ENCODE peak calls at places on chromosomes 16 and 17, in ten cellular contexts. W is brain microvascular endothelial cell; P is DMS 273 treated with DMSO at 0.1 percent for 48 hours; Z is globus pallidus; A is breast epithelium; F is NK-92 treated with Interleukin-12 subunit alpha and Interleukin-12 subunit beta, amount 100 ng/mL, for 24 hours; U is activated T-cell treated with anti-CD3 and anti-CD28 coated beads for 1 hour; J is sigmoid colon; S is KBM-7; H is MCF 10A. Q is an unnamed sample.

GRCh38 chr17:79466562-79467350 is 144.1 kb downstream of the RBFOX3 start:
- DNase-seq in S (no peak), F (no peak), P (peak; percentile 1), J (no peak), Z (no peak), A (no peak), W (no peak), U (no peak), H (no peak), Q (no peak)

GRCh38 chr16:58011652-58012051 is 10.4 kb downstream of the USB1 start:
- DNase-seq in A (no peak), H (no peak), S (no peak), J (no peak), P (no peak), W (peak; percentile 82), F (no peak), Z (no peak), U (no peak), Q (no peak)

GRCh38 chr16:2054543-2055245 is 6.9 kb downstream of the TSC2 start:
- DNase-seq in W (no peak), P (no peak), U (no peak), J (no peak), F (no peak), S (no peak), A (no peak), H (no peak), Z (no peak), Q (no peak)

GRCh38 chr16:50304467-50305440 is 38.4 kb downstream of the ADCY7 start:
- DNase-seq in W (no peak), P (no peak), F (no peak), H (no peak), J (peak; percentile 61), Z (no peak), U (no peak), S (no peak), A (no peak), Q (no peak)

GRCh38 chr17:41710472-41711090 is 1.6 kb upstream of the GAST start:
- DNase-seq in A (no peak), W (peak; percentile 86), P (no peak), F (no peak), S (peak; percentile 38), H (peak; percentile 29), J (no peak), Z (no peak), U (no peak), Q (no peak)

GRCh38 chr17:17382901-17383300 is 79.7 kb downstream of the NT5M start:
- DNase-seq in J (no peak), H (no peak), S (peak; percentile 38), Z (no peak), F (no peak), P (peak; percentile 67), U (no peak), W (no peak), A (no peak), Q (no peak)

GRCh38 chr17:7579839-7580630 is 597 bp downstream of the CD68 start:
- DNase-seq in U (no peak), J (no peak), W (no peak), S (peak; percentile 28), A (no peak), H (no peak), Z (no peak), F (no peak), P (no peak), Q (no peak)

GRCh38 chr16:88195021-88195581 is 187.7 kb upstream of the ZNF469 start:
- DNase-seq in S (no peak), P (no peak), J (peak; percentile 79), W (no peak), H (no peak), Z (no peak), U (no peak), F (no peak), A (no peak), Q (no peak)

GRCh38 chr16:87762620-87763019 is 3.2 kb downstream of the KLHDC4 start:
- DNase-seq in J (no peak), H (peak; percentile 75), U (no peak), S (no peak), W (no peak), Z (no peak), A (no peak), F (no peak), P (no peak), Q (no peak)

GRCh38 chr17:33778505-33779398 is 476.3 kb upstream of the CCL2 start:
- DNase-seq in A (peak; percentile 20), H (peak; percentile 30), J (no peak), F (peak; percentile 7), P (peak; percentile 6), U (peak; percentile 9), Z (peak; percentile 54), W (peak; percentile 44), S (peak; percentile 80), Q (peak; percentile 83)

GRCh38 chr17:72460711-72461110 is 339.9 kb downstream of the SOX9 start:
- DNase-seq in A (no peak), Z (no peak), W (no peak), P (no peak), S (no peak), U (no peak), F (no peak), J (no peak), H (peak; percentile 14), Q (no peak)

GRCh38 chr17:3030096-3030495 is 33.3 kb downstream of the OR1D5 start:
- DNase-seq in S (no peak), Z (no peak), J (no peak), U (no peak), F (no peak), H (peak; percentile 86), A (no peak), W (peak; percentile 86), P (no peak), Q (no peak)

GRCh38 chr17:8436169-8436932 is 667 bp downstream of the NDEL1 start:
- DNase-seq in A (peak; percentile 67), J (peak; percentile 83), P (peak; percentile 2), U (peak; percentile 47), S (peak; percentile 64), Z (no peak), F (peak; percentile 40), H (peak; percentile 58), W (peak; percentile 46), Q (peak; percentile 88)

GRCh38 chr17:62715882-62716390 is 88.5 kb downstream of the MRC2 start:
- DNase-seq in H (no peak), W (no peak), F (no peak), Z (no peak), S (no peak), A (no peak), J (peak; percentile 24), P (no peak), U (no peak), Q (no peak)

GRCh38 chr17:49050611-49051010 is 53.4 kb downstream of the IGF2BP1 start:
- DNase-seq in Z (no peak), U (no peak), H (no peak), W (no peak), F (no peak), J (no peak), P (no peak), A (no peak), S (no peak), Q (no peak)

GRCh38 chr17:40063915-40064531 is 1.3 kb downstream of the THRA start:
- DNase-seq in Z (peak; percentile 77), S (no peak), F (no peak), H (no peak), W (no peak), U (no peak), P (no peak), A (no peak), J (no peak), Q (peak; percentile 56)

GRCh38 chr17:81200695-81201580 is 21.8 kb downstream of the CEP131 start:
- DNase-seq in F (no peak), U (no peak), Z (peak; percentile 80), W (peak; percentile 84), H (peak; percentile 63), P (peak; percentile 61), S (peak; percentile 68), A (peak; percentile 56), J (no peak), Q (peak; percentile 79)

GRCh38 chr16:67651039-67651438 is 6.1 kb downstream of the CARMIL2 start:
- DNase-seq in J (no peak), A (no peak), Z (no peak), P (no peak), U (no peak), F (no peak), W (no peak), H (no peak), S (no peak), Q (no peak)

GRCh38 chr16:81127051-81127450 is 30.9 kb upstream of the GCSH start:
- DNase-seq in P (no peak), H (peak; percentile 67), F (no peak), W (no peak), U (no peak), J (no peak), Z (no peak), S (no peak), A (no peak), Q (no peak)

Q was measured in erythroblast.